ENCODE peak calls at places on chromosomes 2 and 18, in seven cellular contexts. E is choroid plexus epithelial cell; F is D721Med; B is Jurkat, Clone E6-1; Y is T-helper 2 cell; Z is GM19239; R is KG1. V is an unnamed sample.

GRCh38 chr2:98269274-98269673 is 77.0 kb upstream of the CNGA3 start:
- DNase-seq in Z (no peak), R (peak; percentile 32), B (peak; percentile 35), Y (no peak), F (no peak), E (peak; percentile 81), V (peak; percentile 14)

GRCh38 chr2:69298261-69298660 is 88.8 kb downstream of the GFPT1 start:
- DNase-seq in F (no peak), R (no peak), Y (no peak), Z (no peak), B (no peak), E (peak; percentile 95), V (no peak)

GRCh38 chr2:130834923-130835765 is 1.6 kb upstream of the ARHGEF4 start:
- DNase-seq in F (peak; percentile 76), B (no peak), Y (no peak), R (no peak), Z (no peak), E (no peak), V (no peak)

GRCh38 chr18:58015045-58015444 is 29.0 kb upstream of the NEDD4L start:
- DNase-seq in B (no peak), R (no peak), F (no peak), E (no peak), Z (peak; percentile 61), Y (no peak), V (no peak)

GRCh38 chr2:111200333-111200879 is 79.7 kb downstream of the BCL2L11 start:
- DNase-seq in F (no peak), Z (no peak), E (no peak), R (no peak), B (peak; percentile 38), Y (no peak), V (no peak)

GRCh38 chr2:19568809-19569208 is 210.4 kb upstream of the OSR1 start:
- DNase-seq in F (no peak), Y (no peak), B (no peak), Z (no peak), E (no peak), R (no peak), V (no peak)

GRCh38 chr2:212536385-212537310 is 2.0 kb downstream of the ERBB4 start:
- DNase-seq in F (no peak), B (no peak), E (no peak), Z (no peak), Y (no peak), R (no peak), V (no peak)

GRCh38 chr2:178136321-178137025 is 24.2 kb downstream of the RBM45 start:
- DNase-seq in F (no peak), Z (no peak), Y (no peak), E (no peak), R (no peak), B (no peak), V (no peak)

GRCh38 chr2:116804901-116805300 is 1009.6 kb upstream of the DDX18 start:
- DNase-seq in F (no peak), E (no peak), B (no peak), Y (no peak), R (no peak), Z (no peak), V (no peak)

GRCh38 chr2:193963472-193964119 is 1693.4 kb upstream of the SLC39A10 start:
- DNase-seq in F (no peak), Y (no peak), Z (no peak), B (no peak), R (peak; percentile 6), E (peak; percentile 80), V (no peak)

GRCh38 chr2:146214394-146214929 is 1630.4 kb upstream of the ACVR2A start:
- DNase-seq in B (no peak), Y (no peak), R (no peak), Z (no peak), E (peak; percentile 34), F (no peak), V (no peak)

GRCh38 chr2:41791523-41791922 is 256.3 kb upstream of the PKDCC start:
- DNase-seq in B (no peak), Z (no peak), F (no peak), R (no peak), E (peak; percentile 52), Y (no peak), V (peak; percentile 3)

V was measured in SIG-M5.